ENCODE peak calls at places on chromosome 15, in five cellular contexts. L, D, N, K and T are unnamed samples.

GRCh38 chr15:62853833-62854210 is 188.7 kb upstream of the TPM1 start:
- DNase-seq in L (no peak), D (no peak), N (no peak), K (no peak), T (no peak)

GRCh38 chr15:66997212-66997611 is 68.2 kb upstream of the SMAD3 start:
- DNase-seq in L (no peak), D (no peak), N (no peak), K (no peak), T (peak)

GRCh38 chr15:35880896-35881295 is 334.9 kb upstream of the DPH6 start:
- DNase-seq in L (no peak), D (no peak), N (no peak), K (no peak), T (no peak)

GRCh38 chr15:63189955-63190691 is 717 bp downstream of the RAB8B start:
- DNase-seq in L (no peak), D (no peak), N (no peak), K (no peak), T (no peak)

GRCh38 chr15:32855942-32856341 is 138.1 kb downstream of the GREM1 start:
- DNase-seq in L (no peak), D (no peak), N (no peak), K (no peak), T (peak)

GRCh38 chr15:83914906-83915305 is 261.0 kb downstream of the ADAMTSL3 start:
- DNase-seq in L (no peak), D (no peak), N (no peak), K (no peak), T (no peak)

GRCh38 chr15:90400759-90401314 is 12.8 kb downstream of the IQGAP1 start:
- DNase-seq in L (peak), D (peak), N (peak), K (peak), T (peak)

GRCh38 chr15:51672100-51672731 is 9.1 kb upstream of the SCG3 start:
- DNase-seq in L (no peak), D (peak), N (no peak), K (no peak), T (no peak)

GRCh38 chr15:76996526-76997401 is 1.8 kb downstream of the PSTPIP1 start:
- DNase-seq in L (peak), D (peak), N (peak), K (no peak), T (no peak)

GRCh38 chr15:89197503-89197971 is 23.8 kb downstream of the RLBP1 start:
- DNase-seq in L (no peak), D (no peak), N (no peak), K (peak), T (no peak)

GRCh38 chr15:33913459-33913858 is 54.8 kb upstream of the CHRM5 start:
- DNase-seq in L (no peak), D (no peak), N (no peak), K (no peak), T (peak)

GRCh38 chr15:63500265-63501250 is 3.8 kb upstream of the USP3 start:
- DNase-seq in L (no peak), D (no peak), N (no peak), K (no peak), T (no peak)